ENCODE peak calls at places on chromosomes 1 and 21, in six cellular contexts. One of them, this sample, is unnamed.

GRCh38 chr1:202624781-202625108 is 85.5 kb downstream of the SYT2 start:
- DNase-seq in stimulated activated CD8-positive, alpha-beta memory T cell treated with anti-CD3 and anti-CD28 coated beads, Interleukin-7, amount 100 ng/mL, for 1 hour: no peak
- DNase-seq in endodermal cell: no peak
- DNase-seq in activated CD4-positive, alpha-beta memory T cell treated with anti-CD3 and anti-CD28 coated beads, Interleukin-2, amount 10 ng/mL, durations not matched to agents 7 days and 5 days: no peak
- DNase-seq in AML-193: no peak
- DNase-seq in effector CD8-positive, alpha-beta T cell: no peak
- DNase-seq in this sample: no peak

GRCh38 chr21:32136546-32136945 is 142.3 kb downstream of the MIS18A start:
- DNase-seq in endodermal cell: peak; percentile 10
- DNase-seq in effector CD8-positive, alpha-beta T cell: no peak
- DNase-seq in activated CD4-positive, alpha-beta memory T cell treated with anti-CD3 and anti-CD28 coated beads, Interleukin-2, amount 10 ng/mL, durations not matched to agents 7 days and 5 days: no peak
- DNase-seq in AML-193: no peak
- DNase-seq in stimulated activated CD8-positive, alpha-beta memory T cell treated with anti-CD3 and anti-CD28 coated beads, Interleukin-7, amount 100 ng/mL, for 1 hour: no peak
- DNase-seq in this sample: no peak

GRCh38 chr1:36157973-36158826 is 2.2 kb downstream of the MAP7D1 start:
- DNase-seq in endodermal cell: no peak
- DNase-seq in effector CD8-positive, alpha-beta T cell: no peak
- DNase-seq in AML-193: no peak
- DNase-seq in activated CD4-positive, alpha-beta memory T cell treated with anti-CD3 and anti-CD28 coated beads, Interleukin-2, amount 10 ng/mL, durations not matched to agents 7 days and 5 days: no peak
- DNase-seq in stimulated activated CD8-positive, alpha-beta memory T cell treated with anti-CD3 and anti-CD28 coated beads, Interleukin-7, amount 100 ng/mL, for 1 hour: no peak
- DNase-seq in this sample: no peak

GRCh38 chr1:215719569-215719968 is 152.5 kb downstream of the KCTD3 start:
- DNase-seq in activated CD4-positive, alpha-beta memory T cell treated with anti-CD3 and anti-CD28 coated beads, Interleukin-2, amount 10 ng/mL, durations not matched to agents 7 days and 5 days: no peak
- DNase-seq in endodermal cell: no peak
- DNase-seq in stimulated activated CD8-positive, alpha-beta memory T cell treated with anti-CD3 and anti-CD28 coated beads, Interleukin-7, amount 100 ng/mL, for 1 hour: no peak
- DNase-seq in AML-193: no peak
- DNase-seq in effector CD8-positive, alpha-beta T cell: no peak
- DNase-seq in this sample: no peak

GRCh38 chr1:96931136-96931535 is 209.6 kb downstream of the PTBP2 start:
- DNase-seq in activated CD4-positive, alpha-beta memory T cell treated with anti-CD3 and anti-CD28 coated beads, Interleukin-2, amount 10 ng/mL, durations not matched to agents 7 days and 5 days: no peak
- DNase-seq in endodermal cell: no peak
- DNase-seq in AML-193: no peak
- DNase-seq in stimulated activated CD8-positive, alpha-beta memory T cell treated with anti-CD3 and anti-CD28 coated beads, Interleukin-7, amount 100 ng/mL, for 1 hour: no peak
- DNase-seq in effector CD8-positive, alpha-beta T cell: no peak
- DNase-seq in this sample: no peak

GRCh38 chr1:245094954-245095353 is 59.8 kb upstream of the KIF26B start:
- DNase-seq in effector CD8-positive, alpha-beta T cell: no peak
- DNase-seq in endodermal cell: no peak
- DNase-seq in stimulated activated CD8-positive, alpha-beta memory T cell treated with anti-CD3 and anti-CD28 coated beads, Interleukin-7, amount 100 ng/mL, for 1 hour: no peak
- DNase-seq in activated CD4-positive, alpha-beta memory T cell treated with anti-CD3 and anti-CD28 coated beads, Interleukin-2, amount 10 ng/mL, durations not matched to agents 7 days and 5 days: no peak
- DNase-seq in AML-193: no peak
- DNase-seq in this sample: no peak

GRCh38 chr1:169892819-169893644 is 664 bp downstream of the SCYL3 start:
- DNase-seq in effector CD8-positive, alpha-beta T cell: no peak
- DNase-seq in stimulated activated CD8-positive, alpha-beta memory T cell treated with anti-CD3 and anti-CD28 coated beads, Interleukin-7, amount 100 ng/mL, for 1 hour: peak; percentile 6
- DNase-seq in endodermal cell: no peak
- DNase-seq in activated CD4-positive, alpha-beta memory T cell treated with anti-CD3 and anti-CD28 coated beads, Interleukin-2, amount 10 ng/mL, durations not matched to agents 7 days and 5 days: no peak
- DNase-seq in AML-193: peak; percentile 4
- DNase-seq in this sample: peak; percentile 23

GRCh38 chr1:180151508-180151907 is 3.2 kb upstream of the QSOX1 start:
- DNase-seq in AML-193: no peak
- DNase-seq in activated CD4-positive, alpha-beta memory T cell treated with anti-CD3 and anti-CD28 coated beads, Interleukin-2, amount 10 ng/mL, durations not matched to agents 7 days and 5 days: no peak
- DNase-seq in stimulated activated CD8-positive, alpha-beta memory T cell treated with anti-CD3 and anti-CD28 coated beads, Interleukin-7, amount 100 ng/mL, for 1 hour: no peak
- DNase-seq in endodermal cell: no peak
- DNase-seq in effector CD8-positive, alpha-beta T cell: no peak
- DNase-seq in this sample: no peak

GRCh38 chr1:91575909-91576519 is 75.4 kb downstream of the CDC7 start:
- DNase-seq in stimulated activated CD8-positive, alpha-beta memory T cell treated with anti-CD3 and anti-CD28 coated beads, Interleukin-7, amount 100 ng/mL, for 1 hour: no peak
- DNase-seq in activated CD4-positive, alpha-beta memory T cell treated with anti-CD3 and anti-CD28 coated beads, Interleukin-2, amount 10 ng/mL, durations not matched to agents 7 days and 5 days: no peak
- DNase-seq in effector CD8-positive, alpha-beta T cell: no peak
- DNase-seq in AML-193: no peak
- DNase-seq in endodermal cell: no peak
- DNase-seq in this sample: no peak

GRCh38 chr1:183417691-183418491 is at the start of gene NMNAT2:
- DNase-seq in activated CD4-positive, alpha-beta memory T cell treated with anti-CD3 and anti-CD28 coated beads, Interleukin-2, amount 10 ng/mL, durations not matched to agents 7 days and 5 days: no peak
- DNase-seq in endodermal cell: peak; percentile 88
- DNase-seq in effector CD8-positive, alpha-beta T cell: no peak
- DNase-seq in stimulated activated CD8-positive, alpha-beta memory T cell treated with anti-CD3 and anti-CD28 coated beads, Interleukin-7, amount 100 ng/mL, for 1 hour: no peak
- DNase-seq in AML-193: no peak
- DNase-seq in this sample: peak; percentile 55

This sample was measured in hepatocyte.